ENCODE peak calls at places on chromosomes 2 and 18, in six cellular contexts. I is pancreas, Y is adrenal gland, D is glutamatergic neuron, Q is spleen, Z is breast epithelium. O is an unnamed sample.
A peak's percentile ranks its signal among the peaks of the same experiment; 100 is the strongest.

GRCh38 chr2:69083126-69083733 is 70.3 kb downstream of the ANTXR1 start:
- DNase-seq in I (no peak), Y (peak; percentile 64), D (no peak), Q (no peak), Z (no peak), O (peak; percentile 63)

GRCh38 chr18:79848579-79849327 is 51.0 kb downstream of the KCNG2 start:
- DNase-seq in I (no peak), Y (no peak), D (no peak), Q (peak; percentile 52), Z (peak; percentile 50), O (no peak)

GRCh38 chr2:129911363-129912065 is 68.0 kb upstream of the RAB6C start:
- DNase-seq in I (no peak), Y (no peak), D (no peak), Q (no peak), Z (no peak), O (no peak)

GRCh38 chr18:58605027-58606020 is 23.6 kb downstream of the ALPK2 start:
- DNase-seq in I (no peak), Y (no peak), D (no peak), Q (no peak), Z (no peak), O (peak; percentile 81)

GRCh38 chr18:43590182-43590903 is 313.1 kb upstream of the SYT4 start:
- DNase-seq in I (peak; percentile 20), Y (no peak), D (peak; percentile 18), Q (peak; percentile 71), Z (no peak), O (no peak)

GRCh38 chr18:77063256-77063655 is 69.3 kb downstream of the MBP start:
- DNase-seq in I (no peak), Y (peak; percentile 21), D (no peak), Q (peak; percentile 90), Z (no peak), O (peak; percentile 74)

GRCh38 chr2:156430978-156431358 is 5.2 kb upstream of the GPD2 start:
- DNase-seq in I (no peak), Y (no peak), D (no peak), Q (no peak), Z (no peak), O (peak; percentile 74)

GRCh38 chr2:182248362-182248761 is 178.5 kb downstream of the PDE1A start:
- DNase-seq in I (no peak), Y (no peak), D (no peak), Q (no peak), Z (no peak), O (peak; percentile 14)

GRCh38 chr2:234447189-234447588 is 49.7 kb downstream of the ARL4C start:
- DNase-seq in I (no peak), Y (no peak), D (no peak), Q (no peak), Z (no peak), O (no peak)

GRCh38 chr2:232993231-232993821 is 19.7 kb downstream of the NGEF start:
- DNase-seq in I (no peak), Y (no peak), D (no peak), Q (no peak), Z (no peak), O (peak; percentile 70)

GRCh38 chr2:1927896-1928568 is 183.7 kb upstream of the PXDN start:
- DNase-seq in I (no peak), Y (no peak), D (no peak), Q (no peak), Z (no peak), O (no peak)

GRCh38 chr18:36020174-36020711 is 47.1 kb downstream of the RPRD1A start:
- DNase-seq in I (no peak), Y (no peak), D (no peak), Q (no peak), Z (no peak), O (no peak)

GRCh38 chr18:27382477-27383216 is 197.5 kb upstream of the CHST9 start:
- DNase-seq in I (no peak), Y (no peak), D (no peak), Q (no peak), Z (no peak), O (no peak)

GRCh38 chr2:20625920-20626697 is 24.8 kb downstream of the HS1BP3 start:
- DNase-seq in I (peak; percentile 11), Y (no peak), D (peak; percentile 7), Q (peak; percentile 47), Z (peak; percentile 24), O (peak; percentile 54)

GRCh38 chr2:215749092-215749957 is 264.0 kb downstream of the MREG start:
- DNase-seq in I (peak; percentile 15), Y (peak; percentile 55), D (no peak), Q (peak; percentile 70), Z (peak; percentile 67), O (peak; percentile 94)

GRCh38 chr18:46264255-46264654 is 160.1 kb downstream of the HAUS1 start:
- DNase-seq in I (no peak), Y (no peak), D (no peak), Q (no peak), Z (no peak), O (peak; percentile 35)

GRCh38 chr2:221018262-221018661 is 553.8 kb downstream of the EPHA4 start:
- DNase-seq in I (no peak), Y (no peak), D (no peak), Q (no peak), Z (no peak), O (no peak)

GRCh38 chr2:23637011-23637778 is 252.2 kb downstream of the KLHL29 start:
- DNase-seq in I (no peak), Y (no peak), D (peak; percentile 46), Q (no peak), Z (no peak), O (peak; percentile 67)

GRCh38 chr2:101076581-101076980 is 74.5 kb downstream of the RPL31 start:
- DNase-seq in I (no peak), Y (peak; percentile 87), D (no peak), Q (no peak), Z (no peak), O (no peak)

GRCh38 chr18:69817335-69817935 is 130.2 kb downstream of the CD226 start:
- DNase-seq in I (no peak), Y (no peak), D (no peak), Q (no peak), Z (no peak), O (peak; percentile 80)

GRCh38 chr2:218081063-218081462 is 12.0 kb downstream of the RUFY4 start:
- DNase-seq in I (no peak), Y (no peak), D (no peak), Q (no peak), Z (no peak), O (no peak)

GRCh38 chr2:28665041-28665704 is 86.5 kb upstream of the PPP1CB start:
- DNase-seq in I (peak; percentile 82), Y (no peak), D (no peak), Q (no peak), Z (no peak), O (peak; percentile 91)

GRCh38 chr2:71926860-71927756 is 220.6 kb downstream of the CYP26B1 start:
- DNase-seq in I (no peak), Y (no peak), D (no peak), Q (peak; percentile 60), Z (no peak), O (no peak)

GRCh38 chr2:63053235-63053888 is 2.7 kb downstream of the OTX1 start:
- DNase-seq in I (no peak), Y (no peak), D (peak; percentile 39), Q (no peak), Z (no peak), O (no peak)

GRCh38 chr2:63054812-63055509 is 4.3 kb downstream of the OTX1 start:
- DNase-seq in I (no peak), Y (no peak), D (peak; percentile 20), Q (no peak), Z (no peak), O (no peak)

GRCh38 chr2:63052411-63053234 is 2.0 kb downstream of the OTX1 start:
- DNase-seq in I (no peak), Y (no peak), D (no peak), Q (no peak), Z (no peak), O (no peak)

GRCh38 chr2:63055510-63056308 is 5.1 kb downstream of the OTX1 start:
- DNase-seq in I (no peak), Y (no peak), D (peak; percentile 68), Q (no peak), Z (no peak), O (no peak)

DNA sequence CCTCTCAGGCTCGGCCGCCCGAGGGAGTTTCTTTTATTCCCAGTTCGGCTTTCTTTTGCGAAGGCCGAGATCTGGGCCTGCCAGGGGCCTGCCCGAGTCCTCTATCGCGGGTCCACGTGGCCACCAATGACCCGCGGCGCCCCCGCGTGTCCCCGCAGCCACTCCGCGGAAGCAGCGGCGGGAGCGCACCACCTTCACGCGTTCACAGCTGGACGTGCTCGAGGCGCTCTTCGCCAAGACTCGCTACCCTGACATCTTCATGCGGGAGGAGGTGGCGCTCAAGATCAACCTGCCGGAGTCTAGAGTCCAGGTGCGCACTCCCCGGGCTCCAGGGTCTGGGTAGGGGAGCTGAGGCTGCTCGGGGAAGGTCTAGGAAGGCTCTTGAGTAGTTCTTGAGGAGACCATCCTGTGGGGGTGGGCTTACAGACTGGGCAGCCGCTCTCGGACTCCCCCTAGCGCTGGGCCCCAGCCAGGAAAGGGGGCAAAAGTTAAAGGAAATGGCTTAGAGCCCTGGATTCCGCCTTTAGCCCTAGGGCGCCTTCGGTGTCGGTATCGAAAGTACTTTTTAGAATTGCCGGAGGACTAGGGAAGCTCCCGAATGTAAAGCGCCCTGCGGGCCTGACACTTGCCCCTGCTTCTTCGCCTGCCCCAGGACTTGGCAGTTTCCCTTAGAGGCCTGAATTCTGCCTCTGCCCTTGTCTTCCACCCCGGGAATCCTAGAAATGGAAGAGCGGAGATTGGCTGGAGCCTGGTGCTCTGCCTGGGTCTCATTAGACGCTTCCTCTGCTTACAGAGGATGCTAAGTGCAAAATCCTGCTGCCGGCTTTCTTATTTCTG is 3.5 kb downstream of the OTX1 start:
- DNase-seq in I (no peak), Y (no peak), D (peak; percentile 55), Q (no peak), Z (no peak), O (no peak)
- TF ChIP-seq CTCF in I (no peak), Y (no peak), D (peak; percentile 34), Q (no peak), Z (no peak), O (peak; percentile 11)

GRCh38 chr2:18777250-18777812 is 188.0 kb upstream of the NT5C1B start:
- DNase-seq in I (no peak), Y (no peak), D (no peak), Q (no peak), Z (no peak), O (no peak)
- TF ChIP-seq CTCF in I (no peak), Y (no peak), D (no peak), Q (no peak), Z (no peak), O (no peak)

DNA sequence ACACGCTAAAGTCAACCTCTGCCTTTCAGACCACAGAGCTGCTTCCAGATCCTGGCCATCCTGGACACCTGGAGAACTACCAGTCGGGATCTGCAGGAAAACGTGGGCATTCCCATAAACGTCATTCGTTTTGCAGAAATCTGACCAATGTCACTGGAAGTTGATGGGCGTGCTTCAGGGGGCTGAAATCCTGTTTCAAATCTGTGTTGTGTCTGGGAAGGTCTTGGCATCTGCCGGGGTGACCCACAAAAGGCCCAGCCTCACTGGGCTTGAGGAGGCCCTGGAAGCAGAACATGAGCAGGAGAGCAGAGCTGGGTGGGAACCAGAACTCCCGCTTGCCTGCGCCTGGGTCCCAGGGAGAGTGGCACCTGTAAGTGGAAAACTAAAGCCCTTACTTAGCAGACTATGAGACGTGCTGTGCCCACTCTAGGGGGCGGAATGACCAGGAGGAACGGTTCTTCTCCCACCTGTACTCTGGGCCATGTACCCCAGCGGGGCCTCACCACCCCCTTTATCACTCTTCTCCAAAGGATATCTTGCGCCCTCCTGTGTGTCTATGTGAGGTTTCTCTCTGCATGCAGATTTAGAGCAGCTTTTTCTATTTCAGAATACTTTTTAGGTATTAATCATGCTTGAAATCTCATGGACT is 200.9 kb downstream of the FAM210A start:
- DNase-seq in I (no peak), Y (no peak), D (no peak), Q (no peak), Z (no peak), O (no peak)
- TF ChIP-seq CTCF in I (no peak), Y (no peak), D (no peak), Q (no peak), Z (no peak), O (no peak)

GRCh38 chr18:51537487-51537886 is 340.0 kb upstream of the MEX3C start:
- DNase-seq in I (peak; percentile 48), Y (peak; percentile 24), D (peak; percentile 34), Q (peak; percentile 74), Z (no peak), O (no peak)
- TF ChIP-seq CTCF in I (no peak), Y (peak; percentile 9), D (no peak), Q (no peak), Z (no peak), O (no peak)